ENCODE peak calls at places on chromosome 20, in ten cellular contexts. One of them, this sample, is unnamed.

GRCh38 chr20:63690898-63691710 is 5.3 kb upstream of the TNFRSF6B start:
- DNase-seq in effector CD4-positive, alpha-beta T cell: no peak
- DNase-seq in T-helper 2 cell: no peak
- DNase-seq in nephron progenitor cell: no peak
- DNase-seq in OCI-LY7: no peak
- DNase-seq in head of caudate nucleus: no peak
- DNase-seq in stimulated activated CD8-positive, alpha-beta memory T cell treated with anti-CD3 and anti-CD28 coated beads, Interleukin-12 subunit alpha, Interleukin-12 subunit beta, amount 100 ng/mL, for 1 hour: no peak
- DNase-seq in iris pigment epithelial cell: no peak
- DNase-seq in stimulated activated CD4-positive, alpha-beta T cell treated with anti-CD3 and anti-CD28 coated beads, Interleukin-12 subunit alpha, Interleukin-12 subunit beta, amount 100 ng/mL, for 24 hours: no peak
- DNase-seq in NCI-H69: no peak
- DNase-seq in this sample: no peak

GRCh38 chr20:48012401-48012974 is 227.2 kb upstream of the SULF2 start:
- DNase-seq in effector CD4-positive, alpha-beta T cell: no peak
- DNase-seq in T-helper 2 cell: no peak
- DNase-seq in nephron progenitor cell: no peak
- DNase-seq in OCI-LY7: peak
- DNase-seq in head of caudate nucleus: no peak
- DNase-seq in stimulated activated CD8-positive, alpha-beta memory T cell treated with anti-CD3 and anti-CD28 coated beads, Interleukin-12 subunit alpha, Interleukin-12 subunit beta, amount 100 ng/mL, for 1 hour: no peak
- DNase-seq in iris pigment epithelial cell: peak
- DNase-seq in stimulated activated CD4-positive, alpha-beta T cell treated with anti-CD3 and anti-CD28 coated beads, Interleukin-12 subunit alpha, Interleukin-12 subunit beta, amount 100 ng/mL, for 24 hours: no peak
- DNase-seq in NCI-H69: peak
- DNase-seq in this sample: no peak

GRCh38 chr20:44489931-44490330 is 14.3 kb downstream of the TTPAL start:
- DNase-seq in effector CD4-positive, alpha-beta T cell: no peak
- DNase-seq in T-helper 2 cell: no peak
- DNase-seq in nephron progenitor cell: no peak
- DNase-seq in OCI-LY7: no peak
- DNase-seq in head of caudate nucleus: no peak
- DNase-seq in stimulated activated CD8-positive, alpha-beta memory T cell treated with anti-CD3 and anti-CD28 coated beads, Interleukin-12 subunit alpha, Interleukin-12 subunit beta, amount 100 ng/mL, for 1 hour: no peak
- DNase-seq in iris pigment epithelial cell: no peak
- DNase-seq in stimulated activated CD4-positive, alpha-beta T cell treated with anti-CD3 and anti-CD28 coated beads, Interleukin-12 subunit alpha, Interleukin-12 subunit beta, amount 100 ng/mL, for 24 hours: no peak
- DNase-seq in NCI-H69: no peak
- DNase-seq in this sample: no peak

GRCh38 chr20:17436664-17437063 is 94.5 kb downstream of the BFSP1 start:
- DNase-seq in effector CD4-positive, alpha-beta T cell: no peak
- DNase-seq in T-helper 2 cell: no peak
- DNase-seq in nephron progenitor cell: no peak
- DNase-seq in OCI-LY7: no peak
- DNase-seq in head of caudate nucleus: no peak
- DNase-seq in stimulated activated CD8-positive, alpha-beta memory T cell treated with anti-CD3 and anti-CD28 coated beads, Interleukin-12 subunit alpha, Interleukin-12 subunit beta, amount 100 ng/mL, for 1 hour: no peak
- DNase-seq in iris pigment epithelial cell: no peak
- DNase-seq in stimulated activated CD4-positive, alpha-beta T cell treated with anti-CD3 and anti-CD28 coated beads, Interleukin-12 subunit alpha, Interleukin-12 subunit beta, amount 100 ng/mL, for 24 hours: no peak
- DNase-seq in NCI-H69: no peak
- DNase-seq in this sample: no peak

GRCh38 chr20:1876975-1877603 is 18.1 kb upstream of the SIRPA start:
- DNase-seq in effector CD4-positive, alpha-beta T cell: no peak
- DNase-seq in T-helper 2 cell: no peak
- DNase-seq in nephron progenitor cell: no peak
- DNase-seq in OCI-LY7: peak
- DNase-seq in head of caudate nucleus: no peak
- DNase-seq in stimulated activated CD8-positive, alpha-beta memory T cell treated with anti-CD3 and anti-CD28 coated beads, Interleukin-12 subunit alpha, Interleukin-12 subunit beta, amount 100 ng/mL, for 1 hour: no peak
- DNase-seq in iris pigment epithelial cell: no peak
- DNase-seq in stimulated activated CD4-positive, alpha-beta T cell treated with anti-CD3 and anti-CD28 coated beads, Interleukin-12 subunit alpha, Interleukin-12 subunit beta, amount 100 ng/mL, for 24 hours: no peak
- DNase-seq in NCI-H69: peak
- DNase-seq in this sample: no peak

GRCh38 chr20:37228111-37228510 is 33.5 kb downstream of the GHRH start:
- DNase-seq in effector CD4-positive, alpha-beta T cell: no peak
- DNase-seq in T-helper 2 cell: no peak
- DNase-seq in nephron progenitor cell: no peak
- DNase-seq in OCI-LY7: no peak
- DNase-seq in head of caudate nucleus: no peak
- DNase-seq in stimulated activated CD8-positive, alpha-beta memory T cell treated with anti-CD3 and anti-CD28 coated beads, Interleukin-12 subunit alpha, Interleukin-12 subunit beta, amount 100 ng/mL, for 1 hour: no peak
- DNase-seq in iris pigment epithelial cell: no peak
- DNase-seq in stimulated activated CD4-positive, alpha-beta T cell treated with anti-CD3 and anti-CD28 coated beads, Interleukin-12 subunit alpha, Interleukin-12 subunit beta, amount 100 ng/mL, for 24 hours: no peak
- DNase-seq in NCI-H69: peak
- DNase-seq in this sample: no peak

GRCh38 chr20:63861981-63862901 is 943 bp downstream of the ABHD16B start:
- DNase-seq in effector CD4-positive, alpha-beta T cell: no peak
- DNase-seq in T-helper 2 cell: no peak
- DNase-seq in nephron progenitor cell: no peak
- DNase-seq in OCI-LY7: no peak
- DNase-seq in head of caudate nucleus: no peak
- DNase-seq in stimulated activated CD8-positive, alpha-beta memory T cell treated with anti-CD3 and anti-CD28 coated beads, Interleukin-12 subunit alpha, Interleukin-12 subunit beta, amount 100 ng/mL, for 1 hour: no peak
- DNase-seq in iris pigment epithelial cell: no peak
- DNase-seq in stimulated activated CD4-positive, alpha-beta T cell treated with anti-CD3 and anti-CD28 coated beads, Interleukin-12 subunit alpha, Interleukin-12 subunit beta, amount 100 ng/mL, for 24 hours: no peak
- DNase-seq in NCI-H69: no peak
- DNase-seq in this sample: no peak

GRCh38 chr20:47578543-47578942 is 76.9 kb downstream of the NCOA3 start:
- DNase-seq in effector CD4-positive, alpha-beta T cell: no peak
- DNase-seq in T-helper 2 cell: no peak
- DNase-seq in nephron progenitor cell: no peak
- DNase-seq in OCI-LY7: no peak
- DNase-seq in head of caudate nucleus: no peak
- DNase-seq in stimulated activated CD8-positive, alpha-beta memory T cell treated with anti-CD3 and anti-CD28 coated beads, Interleukin-12 subunit alpha, Interleukin-12 subunit beta, amount 100 ng/mL, for 1 hour: no peak
- DNase-seq in iris pigment epithelial cell: no peak
- DNase-seq in stimulated activated CD4-positive, alpha-beta T cell treated with anti-CD3 and anti-CD28 coated beads, Interleukin-12 subunit alpha, Interleukin-12 subunit beta, amount 100 ng/mL, for 24 hours: no peak
- DNase-seq in NCI-H69: peak
- DNase-seq in this sample: peak

GRCh38 chr20:37756234-37756633 is 62.4 kb downstream of the CTNNBL1 start:
- DNase-seq in effector CD4-positive, alpha-beta T cell: no peak
- DNase-seq in T-helper 2 cell: no peak
- DNase-seq in nephron progenitor cell: no peak
- DNase-seq in OCI-LY7: no peak
- DNase-seq in head of caudate nucleus: no peak
- DNase-seq in stimulated activated CD8-positive, alpha-beta memory T cell treated with anti-CD3 and anti-CD28 coated beads, Interleukin-12 subunit alpha, Interleukin-12 subunit beta, amount 100 ng/mL, for 1 hour: no peak
- DNase-seq in iris pigment epithelial cell: no peak
- DNase-seq in stimulated activated CD4-positive, alpha-beta T cell treated with anti-CD3 and anti-CD28 coated beads, Interleukin-12 subunit alpha, Interleukin-12 subunit beta, amount 100 ng/mL, for 24 hours: no peak
- DNase-seq in NCI-H69: no peak
- DNase-seq in this sample: no peak

This sample was measured in adrenal gland.